ENCODE peak calls at places on chromosomes 2 and 18, in eight cellular contexts. S, F, B, Y, J, L, K and T are unnamed samples.

GRCh38 chr2:174546519-174547506 is 50.8 kb downstream of the WIPF1 start:
- DNase-seq in S (no peak), F (peak), B (no peak), Y (peak), J (no peak), L (no peak), K (no peak), T (no peak)

GRCh38 chr18:30858562-30858961 is 184.0 kb downstream of the DSC3 start:
- DNase-seq in S (no peak), F (no peak), B (no peak), Y (no peak), J (no peak), L (no peak), K (no peak), T (no peak)

GRCh38 chr2:61181382-61182058 is 19.5 kb downstream of the C2orf74 start:
- DNase-seq in S (no peak), F (no peak), B (no peak), Y (no peak), J (no peak), L (no peak), K (no peak), T (no peak)

GRCh38 chr2:156464106-156464505 is 27.9 kb downstream of the GPD2 start:
- DNase-seq in S (no peak), F (no peak), B (no peak), Y (no peak), J (no peak), L (no peak), K (no peak), T (no peak)

GRCh38 chr2:69926849-69927515 is 12.1 kb downstream of the MXD1 start:
- DNase-seq in S (no peak), F (no peak), B (no peak), Y (no peak), J (no peak), L (no peak), K (no peak), T (no peak)

GRCh38 chr2:111947219-111947618 is 48.8 kb downstream of the MERTK start:
- DNase-seq in S (no peak), F (no peak), B (no peak), Y (no peak), J (no peak), L (no peak), K (no peak), T (no peak)

GRCh38 chr2:119407430-119408220 is 24.0 kb upstream of the TMEM37 start:
- DNase-seq in S (no peak), F (peak), B (peak), Y (peak), J (peak), L (peak), K (no peak), T (peak)

GRCh38 chr2:207467716-207468347 is 61.9 kb upstream of the CREB1 start:
- DNase-seq in S (no peak), F (peak), B (no peak), Y (no peak), J (no peak), L (no peak), K (no peak), T (peak)

GRCh38 chr2:6077585-6077984 is 385.4 kb downstream of the SOX11 start:
- DNase-seq in S (no peak), F (no peak), B (no peak), Y (peak), J (no peak), L (no peak), K (no peak), T (no peak)

GRCh38 chr2:239881561-239882320 is 143.4 kb downstream of the NDUFA10 start:
- DNase-seq in S (no peak), F (no peak), B (peak), Y (no peak), J (peak), L (no peak), K (no peak), T (no peak)